ENCODE peak calls at places on chromosomes 5 and 9, in seven cellular contexts. S is IMR-90, R is trophoblast cell, U is mesendoderm, H is H9, N is H1, G is mesenchymal stem cell. J is an unnamed sample.

GRCh38 chr9:92292338-92293074 is 991 bp downstream of the IARS1 start:
- DNase-seq in G (peak; percentile 50), H (no peak), S (peak; percentile 24), N (no peak), R (no peak), U (no peak), J (no peak)

GRCh38 chr9:19641046-19641445 is 147.8 kb downstream of the SLC24A2 start:
- DNase-seq in H (no peak), N (no peak), R (no peak), G (peak; percentile 1), U (peak; percentile 59), S (no peak), J (no peak)

GRCh38 chr5:154753792-154754191 is 1.4 kb upstream of the LARP1 start:
- DNase-seq in N (no peak), U (peak; percentile 45), H (no peak), G (peak; percentile 59), S (peak; percentile 97), R (no peak), J (no peak)

GRCh38 chr9:15372385-15373200 is 50.1 kb upstream of the SNAPC3 start:
- DNase-seq in R (no peak), S (no peak), H (no peak), G (peak; percentile 46), U (no peak), N (no peak), J (no peak)

GRCh38 chr9:110782701-110783100 is 114.1 kb downstream of the MUSK start:
- DNase-seq in H (no peak), R (no peak), S (peak; percentile 18), U (no peak), G (no peak), N (no peak), J (no peak)

GRCh38 chr9:79222483-79222882 is 349.3 kb upstream of the TLE4 start:
- DNase-seq in H (no peak), N (no peak), R (no peak), G (peak; percentile 55), S (no peak), U (no peak), J (no peak)

GRCh38 chr9:120876842-120877240 is at the start of gene PHF19:
- DNase-seq in H (no peak), G (peak; percentile 48), N (no peak), U (no peak), R (no peak), S (no peak), J (no peak)

GRCh38 chr5:16593013-16593412 is 23.8 kb downstream of the RETREG1 start:
- DNase-seq in H (no peak), S (no peak), N (no peak), U (no peak), R (no peak), G (no peak), J (no peak)

DNA sequence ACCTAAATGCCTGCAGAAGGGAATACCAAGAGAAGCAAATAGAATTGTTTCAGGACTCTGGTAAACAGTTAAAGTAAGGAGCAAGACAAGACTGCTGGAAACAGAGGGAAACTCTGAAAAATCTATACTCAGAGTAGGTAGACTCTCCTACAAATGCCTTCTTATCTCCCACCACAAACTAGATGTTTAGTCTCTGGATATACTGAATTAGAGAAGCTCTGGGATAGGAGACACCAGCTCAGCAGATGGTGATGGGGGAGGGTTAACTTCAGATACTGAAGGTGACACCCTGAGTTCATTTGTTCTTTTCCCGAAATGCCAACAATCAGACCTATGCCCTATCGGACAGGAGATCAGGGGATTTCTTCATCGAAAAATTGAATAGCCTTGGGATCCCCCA is 54.1 kb upstream of the CHD1 start:
- DNase-seq in S (no peak), R (no peak), N (no peak), H (no peak), U (no peak), G (no peak), J (no peak)
- H2BK120ac ChIP-seq in S (no peak overlapping the region), R (no peak overlapping the region), N (no peak overlapping the region), H (no peak overlapping the region), U (no peak overlapping the region), G (no peak overlapping the region), J (no peak overlapping the region)

GRCh38 chr5:137113161-137113560 is 386.0 kb downstream of the SPOCK1 start:
- DNase-seq in U (no peak), H (no peak), N (no peak), S (no peak), R (no peak), G (no peak), J (no peak)
- H2BK120ac ChIP-seq in U (peak overlapping the region; percentile 46), H (no peak overlapping the region), N (no peak overlapping the region), S (no peak overlapping the region), R (no peak overlapping the region), G (no peak overlapping the region), J (no peak overlapping the region)

DNA sequence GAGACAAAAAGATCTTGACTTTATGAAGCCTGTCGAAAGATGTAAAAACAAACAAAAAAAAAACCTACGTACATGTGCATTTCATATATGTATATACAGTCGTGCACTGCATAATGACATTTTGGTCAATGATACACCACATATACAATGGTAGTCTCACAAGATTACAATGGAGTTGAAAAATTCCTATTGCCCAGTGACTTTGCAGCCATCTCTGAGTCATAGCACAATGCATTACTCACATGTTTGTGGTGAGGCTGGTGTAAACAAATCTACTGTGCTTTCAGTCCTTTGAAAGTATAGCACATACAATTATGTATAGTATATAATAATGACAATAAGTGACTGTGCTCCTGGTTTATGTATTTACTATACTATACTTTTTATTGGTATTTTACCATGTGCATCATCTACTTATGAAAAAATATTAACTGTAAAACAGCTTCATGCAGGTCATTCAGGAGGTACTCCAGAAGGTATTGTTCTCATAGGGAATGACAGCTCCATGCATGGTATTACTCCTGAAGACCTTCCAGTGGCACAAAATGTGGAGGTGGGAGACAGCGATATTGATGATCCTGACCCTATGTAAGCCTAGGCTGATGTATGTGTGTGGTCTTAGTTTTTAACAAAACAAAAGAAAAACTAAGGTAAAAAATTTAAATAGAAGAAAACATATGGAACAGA is 73.7 kb upstream of the FST start:
- DNase-seq in S (peak; percentile 97), U (no peak), N (no peak), H (no peak), G (peak; percentile 94), R (peak; percentile 56), J (no peak)
- H2BK120ac ChIP-seq in S (peak overlapping the region; percentile 99), U (no peak overlapping the region), N (no peak overlapping the region), H (no peak overlapping the region), G (no peak overlapping the region), R (no peak overlapping the region), J (no peak overlapping the region)

DNA sequence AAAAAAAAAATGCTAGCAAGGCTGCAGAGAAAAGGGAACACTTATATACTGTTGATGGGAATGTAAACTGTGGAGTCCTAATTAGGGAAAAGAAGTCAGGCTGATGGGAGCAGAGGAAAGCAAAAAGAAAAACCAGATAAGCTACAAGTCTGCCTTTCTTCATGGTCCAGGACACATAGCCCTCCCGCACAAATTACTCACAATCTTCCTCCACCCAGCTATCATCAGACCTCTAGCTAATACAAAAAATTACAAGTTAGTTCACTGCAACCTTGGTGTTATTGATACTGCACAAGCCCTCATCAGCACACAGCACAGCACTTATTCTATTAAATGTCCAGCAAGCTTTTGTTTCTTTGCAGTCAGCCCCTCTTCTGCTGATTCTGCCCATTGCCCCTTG is 186.0 kb upstream of the ADRA1B start:
- DNase-seq in U (no peak), G (no peak), S (no peak), R (no peak), H (no peak), N (no peak), J (no peak)
- H2BK120ac ChIP-seq in U (no peak overlapping the region), G (no peak overlapping the region), S (no peak overlapping the region), R (no peak overlapping the region), H (no peak overlapping the region), N (no peak overlapping the region), J (no peak overlapping the region)

GRCh38 chr5:44361626-44362002 is 27.6 kb downstream of the FGF10 start:
- DNase-seq in U (no peak), N (no peak), R (no peak), H (no peak), G (no peak), S (no peak), J (no peak)
- H2BK120ac ChIP-seq in U (no peak overlapping the region), N (no peak overlapping the region), R (no peak overlapping the region), H (no peak overlapping the region), G (no peak overlapping the region), S (no peak overlapping the region), J (no peak overlapping the region)

GRCh38 chr5:62593331-62593730 is 14.7 kb downstream of the LRRC70 start:
- DNase-seq in G (peak; percentile 41), N (no peak), H (no peak), S (peak; percentile 52), R (no peak), U (no peak), J (no peak)
- H2BK120ac ChIP-seq in G (no peak overlapping the region), N (no peak overlapping the region), H (no peak overlapping the region), S (no peak overlapping the region), R (no peak overlapping the region), U (no peak overlapping the region), J (no peak overlapping the region)

J was measured in neuronal stem cell.